ENCODE peak calls at places on chromosomes 1 and 21, in seven cellular contexts. G is HFF-Myc, O is pancreas, H is foreskin fibroblast, C is mammary epithelial cell, I is neural progenitor cell, D is colonic mucosa. R is an unnamed sample.
A peak's percentile ranks its signal among the peaks of the same experiment; 100 is the strongest.

GRCh38 chr21:41080485-41080884 is 87.5 kb upstream of the BACE2 start:
- DNase-seq in G (no peak), O (no peak), H (no peak), C (no peak), I (no peak), D (no peak), R (no peak)

GRCh38 chr21:17461014-17461413 is 51.8 kb upstream of the CXADR start:
- DNase-seq in G (peak; percentile 60), O (no peak), H (peak; percentile 79), C (peak; percentile 70), I (no peak), D (peak; percentile 30), R (no peak)

GRCh38 chr1:204043680-204044079 is 29.2 kb upstream of the SOX13 start:
- DNase-seq in G (no peak), O (no peak), H (no peak), C (no peak), I (no peak), D (no peak), R (no peak)

GRCh38 chr1:178713270-178713669 is 11.8 kb upstream of the RALGPS2 start:
- DNase-seq in G (no peak), O (no peak), H (no peak), C (no peak), I (no peak), D (no peak), R (no peak)

GRCh38 chr1:153816283-153816904 is 41.2 kb downstream of the SLC27A3 start:
- DNase-seq in G (no peak), O (no peak), H (no peak), C (no peak), I (no peak), D (no peak), R (no peak)

GRCh38 chr1:234875953-234876814 is 252.5 kb downstream of the TOMM20 start:
- DNase-seq in G (no peak), O (no peak), H (no peak), C (no peak), I (no peak), D (peak; percentile 73), R (no peak)

GRCh38 chr1:1206376-1207253 is at the start of gene TNFRSF18:
- DNase-seq in G (no peak), O (peak; percentile 69), H (no peak), C (no peak), I (peak; percentile 69), D (no peak), R (peak; percentile 19)

GRCh38 chr1:184832517-184832916 is 77.9 kb upstream of the EDEM3 start:
- DNase-seq in G (no peak), O (no peak), H (no peak), C (no peak), I (no peak), D (no peak), R (no peak)

GRCh38 chr1:214902636-214903320 is 179.8 kb upstream of the KCNK2 start:
- DNase-seq in G (no peak), O (no peak), H (peak; percentile 65), C (peak; percentile 81), I (no peak), D (no peak), R (no peak)

GRCh38 chr1:99645699-99646531 is at the start of gene PALMD:
- DNase-seq in G (no peak), O (peak; percentile 58), H (no peak), C (peak; percentile 81), I (peak; percentile 19), D (peak; percentile 22), R (no peak)

GRCh38 chr21:42725416-42725930 is 72.1 kb downstream of the PDE9A start:
- DNase-seq in G (no peak), O (no peak), H (no peak), C (no peak), I (no peak), D (no peak), R (no peak)

GRCh38 chr1:21297975-21298374 is 7.7 kb upstream of the ECE1 start:
- DNase-seq in G (no peak), O (no peak), H (no peak), C (no peak), I (no peak), D (no peak), R (no peak)

GRCh38 chr1:181423301-181423918 is 59.9 kb upstream of the CACNA1E start:
- DNase-seq in G (no peak), O (peak; percentile 61), H (peak; percentile 37), C (peak; percentile 46), I (peak; percentile 73), D (peak; percentile 20), R (no peak)

GRCh38 chr21:21247441-21247840 is 249.2 kb downstream of the NCAM2 start:
- DNase-seq in G (no peak), O (no peak), H (no peak), C (no peak), I (no peak), D (no peak), R (no peak)

GRCh38 chr1:14366361-14367018 is 232.0 kb upstream of the KAZN start:
- DNase-seq in G (no peak), O (no peak), H (no peak), C (no peak), I (peak; percentile 60), D (no peak), R (no peak)

GRCh38 chr1:230509281-230509977 is 83.3 kb upstream of the PGBD5 start:
- DNase-seq in G (peak; percentile 15), O (no peak), H (peak; percentile 21), C (peak; percentile 85), I (no peak), D (no peak), R (no peak)

GRCh38 chr1:190377294-190377693 is 100.4 kb downstream of the BRINP3 start:
- DNase-seq in G (no peak), O (no peak), H (no peak), C (no peak), I (no peak), D (no peak), R (no peak)

GRCh38 chr1:2019571-2020309 is 595 bp downstream of the GABRD start:
- DNase-seq in G (no peak), O (peak; percentile 73), H (no peak), C (no peak), I (peak; percentile 82), D (no peak), R (peak; percentile 52)

GRCh38 chr1:5632814-5633213 is 359.4 kb downstream of the NPHP4 start:
- DNase-seq in G (no peak), O (no peak), H (no peak), C (no peak), I (no peak), D (no peak), R (no peak)
- TF ChIP-seq CTCF in G (no peak), O (no peak), H (no peak), C (no peak), I (no peak), D (no peak), R (no peak)

GRCh38 chr1:6485937-6486250 is 5.6 kb downstream of the PLEKHG5 start:
- DNase-seq in G (no peak), O (no peak), H (no peak), C (no peak), I (no peak), D (no peak), R (no peak)
- TF ChIP-seq CTCF in G (no peak), O (no peak), H (no peak), C (no peak), I (no peak), D (no peak), R (no peak)

GRCh38 chr21:45152265-45152746 is 77.9 kb downstream of the ADARB1 start:
- DNase-seq in G (no peak), O (no peak), H (no peak), C (no peak), I (peak; percentile 77), D (peak; percentile 19), R (peak; percentile 42)
- TF ChIP-seq CTCF in G (no peak), O (no peak), H (no peak), C (no peak), I (peak; percentile 54), D (no peak), R (no peak)

GRCh38 chr1:40949563-40949962 is 29.9 kb upstream of the CTPS1 start:
- DNase-seq in G (no peak), O (no peak), H (no peak), C (no peak), I (no peak), D (no peak), R (no peak)

GRCh38 chr1:40951943-40952743 is 27.4 kb upstream of the CTPS1 start:
- DNase-seq in G (no peak), O (peak; percentile 91), H (no peak), C (peak; percentile 58), I (peak; percentile 78), D (peak; percentile 75), R (peak; percentile 55)

GRCh38 chr1:40952744-40953315 is 26.7 kb upstream of the CTPS1 start:
- DNase-seq in G (no peak), O (no peak), H (no peak), C (no peak), I (no peak), D (no peak), R (no peak)

GRCh38 chr1:40945491-40945973 is 34.0 kb upstream of the CTPS1 start:
- DNase-seq in G (no peak), O (no peak), H (no peak), C (no peak), I (no peak), D (no peak), R (no peak)

DNA sequence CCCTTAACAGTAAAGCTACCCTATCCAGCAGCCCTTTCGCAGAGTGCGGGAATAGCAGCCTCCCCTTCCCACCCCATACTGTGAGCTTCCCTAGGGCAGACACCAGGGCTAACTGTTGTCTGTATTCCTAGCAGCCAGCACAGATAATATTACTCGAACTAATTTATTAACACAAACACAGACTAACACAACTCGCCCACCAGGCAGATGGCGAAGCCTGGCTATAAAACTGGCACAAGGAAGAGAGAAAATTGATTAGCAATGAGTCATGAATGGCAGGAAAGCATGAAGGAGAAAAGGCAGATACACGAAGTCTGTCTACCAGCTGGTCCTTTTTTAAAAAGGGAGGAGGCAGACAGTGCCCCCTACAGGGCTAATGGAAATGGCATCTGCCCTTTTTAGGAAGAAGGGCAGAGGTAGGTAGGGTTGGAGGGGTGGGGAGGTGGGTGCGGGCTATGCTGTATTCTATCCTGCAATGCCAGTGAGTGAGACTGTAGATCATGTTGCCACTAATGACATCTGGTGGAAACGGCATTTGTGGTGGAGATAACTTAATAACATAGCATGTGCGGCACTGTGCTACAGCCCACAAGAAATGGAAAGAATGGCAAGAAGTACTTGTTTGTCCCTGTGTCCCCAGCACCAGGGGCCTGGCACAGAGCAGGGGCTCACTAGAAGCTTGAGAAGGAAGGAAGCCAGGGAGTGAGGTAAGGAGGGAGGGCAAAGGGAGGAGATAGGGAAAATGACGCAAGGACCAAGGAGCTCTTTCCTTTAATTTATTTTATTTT is 30.6 kb upstream of the CTPS1 start:
- DNase-seq in G (peak; percentile 73), O (peak; percentile 68), H (peak; percentile 79), C (peak; percentile 76), I (peak; percentile 79), D (peak; percentile 56), R (peak; percentile 42)
- TF ChIP-seq CTCF in G (peak; percentile 82), O (peak; percentile 72), H (peak; percentile 77), C (peak; percentile 81), I (peak; percentile 89), D (peak; percentile 74), R (peak; percentile 68)